ENCODE peak calls at places on chromosomes 5 and 9, in five cellular contexts. O, I, B, Z and X are unnamed samples.

GRCh38 chr5:72296251-72296650 is 23.8 kb downstream of the MRPS27 start:
- DNase-seq in Z (no peak), I (no peak), B (no peak), O (no peak), X (no peak)

GRCh38 chr5:151924564-151925395 is at the start of gene GLRA1:
- DNase-seq in I (no peak), B (peak; percentile 36), O (peak; percentile 67), Z (peak; percentile 70), X (peak; percentile 31)

GRCh38 chr5:78563621-78564020 is 85.0 kb downstream of the LHFPL2 start:
- DNase-seq in Z (no peak), O (no peak), I (no peak), B (no peak), X (no peak)

GRCh38 chr5:28710360-28710759 is 1672.0 kb upstream of the CDH9 start:
- DNase-seq in O (no peak), I (no peak), B (no peak), Z (no peak), X (no peak)

GRCh38 chr9:98806394-98807069 is 938 bp upstream of the GALNT12 start:
- DNase-seq in B (no peak), O (no peak), Z (peak; percentile 80), I (no peak), X (peak; percentile 27)

GRCh38 chr9:117411547-117411946 is 3.3 kb downstream of the ASTN2 start:
- DNase-seq in O (no peak), Z (peak; percentile 51), I (peak; percentile 86), B (no peak), X (peak; percentile 6)

GRCh38 chr9:114119242-114120191 is 20.4 kb upstream of the KIF12 start:
- DNase-seq in Z (no peak), O (peak; percentile 37), I (no peak), B (no peak), X (no peak)

GRCh38 chr9:132986114-132986513 is 7.6 kb downstream of the GFI1B start:
- DNase-seq in O (no peak), I (no peak), Z (no peak), B (no peak), X (no peak)

GRCh38 chr5:53023969-53024368 is 34.8 kb downstream of the ITGA2 start:
- DNase-seq in O (no peak), B (peak; percentile 15), Z (peak; percentile 95), I (no peak), X (peak; percentile 95)

GRCh38 chr5:964821-965220 is 43.8 kb upstream of the NKD2 start:
- DNase-seq in O (no peak), I (no peak), Z (no peak), B (no peak), X (no peak)

GRCh38 chr5:966345-966710 is 42.3 kb upstream of the NKD2 start:
- DNase-seq in B (no peak), I (no peak), O (no peak), Z (no peak), X (no peak)

GRCh38 chr5:963673-964531 is 44.7 kb upstream of the NKD2 start:
- DNase-seq in B (no peak), Z (peak; percentile 73), O (no peak), I (peak; percentile 75), X (peak; percentile 88)

GRCh38 chr5:966941-967340 is 41.7 kb upstream of the NKD2 start:
- DNase-seq in B (no peak), Z (no peak), I (no peak), O (no peak), X (no peak)

GRCh38 chr5:965604-966344 is 42.8 kb upstream of the NKD2 start:
- DNase-seq in I (no peak), O (peak; percentile 58), Z (no peak), B (no peak), X (no peak)
- H3K27me3 ChIP-seq in I (no peaks in the 10 kb centered on the region), O (peaks cover 31% of the 10 kb centered on the region), Z (peaks cover 58% of the 10 kb centered on the region), B (no peaks in the 10 kb centered on the region), X (peaks cover 65% of the 10 kb centered on the region)

GRCh38 chr5:124289122-124289521 is 457.3 kb downstream of the ZNF608 start:
- DNase-seq in Z (no peak), B (no peak), I (no peak), O (peak; percentile 78), X (no peak)
- H3K27me3 ChIP-seq in Z (peaks cover 27% of the 10 kb centered on the region), B (no peaks in the 10 kb centered on the region), I (no peaks in the 10 kb centered on the region), O (no peaks in the 10 kb centered on the region), X (peaks cover 5% of the 10 kb centered on the region)

GRCh38 chr5:1546556-1546955 is 22.8 kb upstream of the LPCAT1 start:
- DNase-seq in O (peak; percentile 68), B (no peak), Z (no peak), I (peak; percentile 9), X (no peak)
- H3K27me3 ChIP-seq in O (no peaks in the 10 kb centered on the region), B (no peaks in the 10 kb centered on the region), Z (no peaks in the 10 kb centered on the region), I (no peaks in the 10 kb centered on the region), X (peaks cover 35% of the 10 kb centered on the region)

GRCh38 chr9:17799383-17799782 is 220.5 kb downstream of the SH3GL2 start:
- DNase-seq in I (no peak), Z (peak; percentile 40), O (no peak), B (no peak), X (peak; percentile 20)
- H3K27me3 ChIP-seq in I (no peaks in the 10 kb centered on the region), Z (peaks cover 8% of the 10 kb centered on the region), O (no peaks in the 10 kb centered on the region), B (no peaks in the 10 kb centered on the region), X (peaks cover 4% of the 10 kb centered on the region)

GRCh38 chr5:179342577-179342976 is 2.7 kb downstream of the ADAMTS2 start:
- DNase-seq in Z (peak; percentile 87), I (no peak), B (no peak), O (no peak), X (peak; percentile 59)
- H3K27me3 ChIP-seq in Z (no peaks in the 10 kb centered on the region), I (peaks cover 24% of the 10 kb centered on the region), B (no peaks in the 10 kb centered on the region), O (peaks cover 44% of the 10 kb centered on the region), X (no peaks in the 10 kb centered on the region)